ENCODE peak calls at places on chromosome 2, in seven cellular contexts. X is IMR-90, N is neural progenitor cell, H is NCI-H510A, Q is activated gamma-delta T cell treated with Interleukin-2 at 50 U/mL for 16 hours, Z is heart left ventricle, V is substantia nigra. A is an unnamed sample.

GRCh38 chr2:100278501-100278900 is 43.8 kb downstream of the LONRF2 start:
- DNase-seq in X (no peak), N (no peak), H (no peak), Q (no peak), Z (no peak), V (no peak), A (no peak)

GRCh38 chr2:2147024-2147900 is 183.8 kb downstream of the MYT1L start:
- DNase-seq in X (no peak), N (peak), H (no peak), Q (no peak), Z (no peak), V (no peak), A (no peak)

GRCh38 chr2:175805442-175806114 is 196.5 kb downstream of the LNPK start:
- DNase-seq in X (no peak), N (no peak), H (no peak), Q (no peak), Z (no peak), V (no peak), A (peak)

GRCh38 chr2:20670315-20671035 is 3.5 kb downstream of the GDF7 start:
- DNase-seq in X (no peak), N (peak), H (no peak), Q (no peak), Z (no peak), V (no peak), A (no peak)

GRCh38 chr2:7692657-7693161 is 775.5 kb downstream of the RNF144A start:
- DNase-seq in X (peak), N (no peak), H (no peak), Q (no peak), Z (no peak), V (no peak), A (peak)

GRCh38 chr2:144230452-144231085 is 289.4 kb downstream of the ZEB2 start:
- DNase-seq in X (peak), N (no peak), H (no peak), Q (no peak), Z (no peak), V (no peak), A (peak)

GRCh38 chr2:24837996-24838513 is 44.8 kb downstream of the CENPO start:
- DNase-seq in X (no peak), N (no peak), H (no peak), Q (no peak), Z (no peak), V (no peak), A (no peak)

GRCh38 chr2:240129731-240130392 is 6.2 kb downstream of the COPS9 start:
- DNase-seq in X (no peak), N (no peak), H (no peak), Q (no peak), Z (no peak), V (no peak), A (no peak)

GRCh38 chr2:53033416-53033815 is 734.2 kb upstream of the CHAC2 start:
- DNase-seq in X (peak), N (no peak), H (no peak), Q (no peak), Z (no peak), V (no peak), A (peak)

GRCh38 chr2:128017561-128017960 is 10.3 kb downstream of the SAP130 start:
- DNase-seq in X (no peak), N (no peak), H (no peak), Q (no peak), Z (no peak), V (no peak), A (no peak)

GRCh38 chr2:120793682-120794403 is 58.2 kb downstream of the GLI2 start:
- DNase-seq in X (no peak), N (no peak), H (no peak), Q (no peak), Z (no peak), V (no peak), A (peak)

GRCh38 chr2:98896944-98897343 is 39.1 kb downstream of the CRACDL start:
- DNase-seq in X (no peak), N (no peak), H (no peak), Q (no peak), Z (no peak), V (no peak), A (no peak)

GRCh38 chr2:135164431-135164830 is 112.3 kb downstream of the RAB3GAP1 start:
- DNase-seq in X (peak), N (no peak), H (no peak), Q (no peak), Z (no peak), V (no peak), A (peak)

GRCh38 chr2:54274781-54275242 is 18.8 kb upstream of the TSPYL6 start:
- DNase-seq in X (peak), N (no peak), H (no peak), Q (no peak), Z (no peak), V (no peak), A (peak)

GRCh38 chr2:168589236-168589635 is 133.2 kb downstream of the CERS6 start:
- DNase-seq in X (no peak), N (no peak), H (no peak), Q (no peak), Z (no peak), V (no peak), A (no peak)

GRCh38 chr2:515728-516127 is 161.5 kb downstream of the TMEM18 start:
- DNase-seq in X (no peak), N (no peak), H (no peak), Q (no peak), Z (no peak), V (no peak), A (no peak)

GRCh38 chr2:24365051-24365450 is 4.7 kb upstream of the ITSN2 start:
- DNase-seq in X (no peak), N (no peak), H (peak), Q (no peak), Z (peak), V (peak), A (peak)

GRCh38 chr2:26679857-26680256 is 12.7 kb upstream of the KCNK3 start:
- DNase-seq in X (no peak), N (no peak), H (no peak), Q (no peak), Z (no peak), V (no peak), A (no peak)

GRCh38 chr2:239393401-239393940 is 7.3 kb downstream of the HDAC4 start:
- DNase-seq in X (no peak), N (no peak), H (no peak), Q (no peak), Z (peak), V (no peak), A (peak)

GRCh38 chr2:216786676-216787075 is 73.2 kb downstream of the TNP1 start:
- DNase-seq in X (no peak), N (no peak), H (no peak), Q (no peak), Z (no peak), V (no peak), A (no peak)

GRCh38 chr2:27887830-27888229 is 2.4 kb downstream of the RBKS start:
- DNase-seq in X (no peak), N (no peak), H (no peak), Q (no peak), Z (no peak), V (no peak), A (no peak)

GRCh38 chr2:81858998-81859397 is 1554.4 kb upstream of the LRRTM1 start:
- DNase-seq in X (no peak), N (no peak), H (no peak), Q (no peak), Z (no peak), V (no peak), A (no peak)

GRCh38 chr2:148508878-148509702 is 135.5 kb upstream of the EPC2 start:
- DNase-seq in X (peak), N (peak), H (peak), Q (peak), Z (peak), V (peak), A (peak)

GRCh38 chr2:172525601-172526000 is 30.3 kb upstream of the PDK1 start:
- DNase-seq in X (no peak), N (peak), H (no peak), Q (no peak), Z (no peak), V (no peak), A (no peak)

GRCh38 chr2:126832038-126832437 is 66.7 kb upstream of the TEX51 start:
- DNase-seq in X (no peak), N (no peak), H (no peak), Q (no peak), Z (no peak), V (no peak), A (no peak)

GRCh38 chr2:168801961-168802824 is at the start of gene NOSTRIN:
- DNase-seq in X (peak), N (no peak), H (no peak), Q (no peak), Z (no peak), V (no peak), A (peak)

GRCh38 chr2:173090291-173090877 is 14.7 kb downstream of the MAP3K20 start:
- DNase-seq in X (peak), N (peak), H (no peak), Q (no peak), Z (no peak), V (no peak), A (peak)